ENCODE peak calls at places on chromosomes 7 and 10, in six cellular contexts. One of them, this sample, is unnamed.

GRCh38 chr7:106968160-106968559 is 76.3 kb upstream of the PRKAR2B start:
- DNase-seq in cardiac muscle cell: no peak
- DNase-seq in adrenal gland: no peak
- DNase-seq in fibroblast of the aortic adventitia: no peak
- DNase-seq in mesothelial cell of epicardium: no peak
- DNase-seq in colonic mucosa: no peak
- DNase-seq in this sample: no peak

GRCh38 chr7:55348502-55348901 is 16.6 kb upstream of the LANCL2 start:
- DNase-seq in cardiac muscle cell: peak; percentile 44
- DNase-seq in adrenal gland: no peak
- DNase-seq in fibroblast of the aortic adventitia: peak; percentile 70
- DNase-seq in mesothelial cell of epicardium: no peak
- DNase-seq in colonic mucosa: no peak
- DNase-seq in this sample: no peak

GRCh38 chr7:1452205-1452604 is 7.1 kb downstream of the MICALL2 start:
- DNase-seq in cardiac muscle cell: no peak
- DNase-seq in adrenal gland: no peak
- DNase-seq in fibroblast of the aortic adventitia: no peak
- DNase-seq in mesothelial cell of epicardium: no peak
- DNase-seq in colonic mucosa: no peak
- DNase-seq in this sample: peak; percentile 52

GRCh38 chr10:96417432-96417831 is 58.6 kb upstream of the OPALIN start:
- DNase-seq in cardiac muscle cell: peak; percentile 23
- DNase-seq in adrenal gland: no peak
- DNase-seq in fibroblast of the aortic adventitia: no peak
- DNase-seq in mesothelial cell of epicardium: no peak
- DNase-seq in colonic mucosa: peak; percentile 12
- DNase-seq in this sample: no peak

GRCh38 chr7:152867482-152867833 is 107.9 kb downstream of the ACTR3B start:
- DNase-seq in cardiac muscle cell: no peak
- DNase-seq in adrenal gland: no peak
- DNase-seq in fibroblast of the aortic adventitia: no peak
- DNase-seq in mesothelial cell of epicardium: no peak
- DNase-seq in colonic mucosa: no peak
- DNase-seq in this sample: no peak

GRCh38 chr10:76523215-76523614 is 1091.8 kb downstream of the LRMDA start:
- DNase-seq in cardiac muscle cell: no peak
- DNase-seq in adrenal gland: no peak
- DNase-seq in fibroblast of the aortic adventitia: peak; percentile 38
- DNase-seq in mesothelial cell of epicardium: no peak
- DNase-seq in colonic mucosa: no peak
- DNase-seq in this sample: no peak

GRCh38 chr10:132383751-132384181 is 13.2 kb upstream of the PWWP2B start:
- DNase-seq in cardiac muscle cell: no peak
- DNase-seq in adrenal gland: no peak
- DNase-seq in fibroblast of the aortic adventitia: no peak
- DNase-seq in mesothelial cell of epicardium: peak; percentile 16
- DNase-seq in colonic mucosa: no peak
- DNase-seq in this sample: no peak

GRCh38 chr7:98165827-98166667 is 45.2 kb upstream of the BHLHA15 start:
- DNase-seq in cardiac muscle cell: peak; percentile 37
- DNase-seq in adrenal gland: peak; percentile 75
- DNase-seq in fibroblast of the aortic adventitia: peak; percentile 17
- DNase-seq in mesothelial cell of epicardium: no peak
- DNase-seq in colonic mucosa: peak; percentile 78
- DNase-seq in this sample: peak; percentile 40

GRCh38 chr10:25206693-25207414 is 32.1 kb downstream of the GPR158 start:
- DNase-seq in cardiac muscle cell: peak; percentile 11
- DNase-seq in adrenal gland: no peak
- DNase-seq in fibroblast of the aortic adventitia: no peak
- DNase-seq in mesothelial cell of epicardium: no peak
- DNase-seq in colonic mucosa: no peak
- DNase-seq in this sample: no peak

GRCh38 chr7:113917840-113918239 is 969 bp downstream of the PPP1R3A start:
- DNase-seq in cardiac muscle cell: no peak
- DNase-seq in adrenal gland: no peak
- DNase-seq in fibroblast of the aortic adventitia: no peak
- DNase-seq in mesothelial cell of epicardium: no peak
- DNase-seq in colonic mucosa: no peak
- DNase-seq in this sample: no peak

GRCh38 chr7:113921363-113921762 is 2.6 kb upstream of the PPP1R3A start:
- DNase-seq in cardiac muscle cell: no peak
- DNase-seq in adrenal gland: no peak
- DNase-seq in fibroblast of the aortic adventitia: no peak
- DNase-seq in mesothelial cell of epicardium: no peak
- DNase-seq in colonic mucosa: no peak
- DNase-seq in this sample: no peak

GRCh38 chr7:113922049-113922448 is 3.2 kb upstream of the PPP1R3A start:
- DNase-seq in cardiac muscle cell: no peak
- DNase-seq in adrenal gland: no peak
- DNase-seq in fibroblast of the aortic adventitia: no peak
- DNase-seq in mesothelial cell of epicardium: no peak
- DNase-seq in colonic mucosa: no peak
- DNase-seq in this sample: no peak

GRCh38 chr7:113915991-113916390 is 2.8 kb downstream of the PPP1R3A start:
- DNase-seq in cardiac muscle cell: no peak
- DNase-seq in adrenal gland: no peak
- DNase-seq in fibroblast of the aortic adventitia: no peak
- DNase-seq in mesothelial cell of epicardium: no peak
- DNase-seq in colonic mucosa: no peak
- DNase-seq in this sample: no peak

DNA sequence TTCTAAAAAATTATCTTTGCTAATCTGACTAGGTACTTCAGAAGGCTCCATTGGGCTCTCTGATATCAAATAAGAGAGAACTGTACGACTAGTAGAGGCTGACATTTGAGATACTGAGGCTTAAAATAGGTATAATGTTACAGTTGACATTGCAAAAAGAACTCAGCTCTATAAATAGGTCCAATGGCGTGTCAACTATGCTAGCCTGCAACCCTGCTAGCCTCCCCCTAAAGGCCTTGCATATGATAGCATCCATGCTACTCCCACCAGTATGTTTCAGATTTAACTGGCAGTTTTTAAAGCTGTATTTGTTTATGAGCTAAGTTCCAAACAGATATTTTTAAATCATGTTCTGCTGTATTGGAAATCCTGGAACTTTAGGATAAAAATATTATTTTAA is at the start of gene PPP1R3A:
- DNase-seq in cardiac muscle cell: no peak
- DNase-seq in adrenal gland: no peak
- DNase-seq in fibroblast of the aortic adventitia: no peak
- DNase-seq in mesothelial cell of epicardium: no peak
- DNase-seq in colonic mucosa: no peak
- DNase-seq in this sample: no peak
- TF ChIP-seq CTCF in cardiac muscle cell: no peak
- TF ChIP-seq CTCF in adrenal gland: no peak
- TF ChIP-seq CTCF in fibroblast of the aortic adventitia: no peak
- TF ChIP-seq CTCF in mesothelial cell of epicardium: no peak
- TF ChIP-seq CTCF in colonic mucosa: no peak
- TF ChIP-seq CTCF in this sample: no peak

GRCh38 chr7:157558516-157558874 is 221.7 kb downstream of the DNAJB6 start:
- DNase-seq in cardiac muscle cell: no peak
- DNase-seq in adrenal gland: no peak
- DNase-seq in fibroblast of the aortic adventitia: no peak
- DNase-seq in mesothelial cell of epicardium: no peak
- DNase-seq in colonic mucosa: no peak
- DNase-seq in this sample: no peak

GRCh38 chr7:157556339-157556944 is 219.6 kb downstream of the DNAJB6 start:
- DNase-seq in cardiac muscle cell: no peak
- DNase-seq in adrenal gland: no peak
- DNase-seq in fibroblast of the aortic adventitia: no peak
- DNase-seq in mesothelial cell of epicardium: no peak
- DNase-seq in colonic mucosa: no peak
- DNase-seq in this sample: no peak

GRCh38 chr7:157555921-157556320 is 219.1 kb downstream of the DNAJB6 start:
- DNase-seq in cardiac muscle cell: no peak
- DNase-seq in adrenal gland: no peak
- DNase-seq in fibroblast of the aortic adventitia: no peak
- DNase-seq in mesothelial cell of epicardium: no peak
- DNase-seq in colonic mucosa: no peak
- DNase-seq in this sample: no peak

GRCh38 chr7:157558061-157558460 is 221.3 kb downstream of the DNAJB6 start:
- DNase-seq in cardiac muscle cell: no peak
- DNase-seq in adrenal gland: no peak
- DNase-seq in fibroblast of the aortic adventitia: no peak
- DNase-seq in mesothelial cell of epicardium: no peak
- DNase-seq in colonic mucosa: no peak
- DNase-seq in this sample: no peak

GRCh38 chr7:157557263-157557662 is 220.5 kb downstream of the DNAJB6 start:
- DNase-seq in cardiac muscle cell: no peak
- DNase-seq in adrenal gland: no peak
- DNase-seq in fibroblast of the aortic adventitia: no peak
- DNase-seq in mesothelial cell of epicardium: no peak
- DNase-seq in colonic mucosa: no peak
- DNase-seq in this sample: no peak
- TF ChIP-seq CTCF in cardiac muscle cell: no peak
- TF ChIP-seq CTCF in adrenal gland: no peak
- TF ChIP-seq CTCF in fibroblast of the aortic adventitia: no peak
- TF ChIP-seq CTCF in mesothelial cell of epicardium: no peak
- TF ChIP-seq CTCF in colonic mucosa: no peak
- TF ChIP-seq CTCF in this sample: no peak

DNA sequence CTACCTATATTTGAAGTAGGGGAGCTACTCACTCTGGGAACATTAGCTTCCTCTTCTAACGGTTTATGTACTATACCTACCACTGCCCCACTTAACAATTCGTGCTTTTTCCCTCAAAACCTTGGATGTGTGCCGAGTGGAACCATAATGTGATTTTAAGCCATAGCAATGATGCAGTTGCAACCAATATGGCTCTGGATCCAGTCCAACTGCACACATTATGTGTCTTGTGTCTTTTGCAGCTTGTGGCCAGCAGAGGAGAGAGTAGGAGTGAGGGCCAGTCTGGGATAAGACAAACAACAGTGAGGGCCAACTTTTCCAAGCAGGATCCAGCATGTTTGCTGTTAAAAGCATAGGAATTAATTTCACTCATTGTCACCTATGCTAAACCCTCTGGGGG is 170.7 kb downstream of the GATA3 start:
- DNase-seq in cardiac muscle cell: no peak
- DNase-seq in adrenal gland: no peak
- DNase-seq in fibroblast of the aortic adventitia: no peak
- DNase-seq in mesothelial cell of epicardium: no peak
- DNase-seq in colonic mucosa: no peak
- DNase-seq in this sample: no peak
- TF ChIP-seq CTCF in cardiac muscle cell: no peak
- TF ChIP-seq CTCF in adrenal gland: no peak
- TF ChIP-seq CTCF in fibroblast of the aortic adventitia: no peak
- TF ChIP-seq CTCF in mesothelial cell of epicardium: no peak
- TF ChIP-seq CTCF in colonic mucosa: no peak
- TF ChIP-seq CTCF in this sample: no peak

GRCh38 chr7:2566890-2567662 is 8.3 kb downstream of the IQCE start:
- DNase-seq in cardiac muscle cell: no peak
- DNase-seq in adrenal gland: no peak
- DNase-seq in fibroblast of the aortic adventitia: peak; percentile 43
- DNase-seq in mesothelial cell of epicardium: no peak
- DNase-seq in colonic mucosa: peak; percentile 52
- DNase-seq in this sample: no peak
- TF ChIP-seq CTCF in cardiac muscle cell: no peak
- TF ChIP-seq CTCF in adrenal gland: no peak
- TF ChIP-seq CTCF in fibroblast of the aortic adventitia: no peak
- TF ChIP-seq CTCF in mesothelial cell of epicardium: no peak
- TF ChIP-seq CTCF in colonic mucosa: no peak
- TF ChIP-seq CTCF in this sample: no peak

GRCh38 chr10:104317195-104318095 is 20.8 kb downstream of the ITPRIP start:
- DNase-seq in cardiac muscle cell: peak; percentile 73
- DNase-seq in adrenal gland: no peak
- DNase-seq in fibroblast of the aortic adventitia: peak; percentile 90
- DNase-seq in mesothelial cell of epicardium: no peak
- DNase-seq in colonic mucosa: no peak
- DNase-seq in this sample: no peak
- TF ChIP-seq CTCF in cardiac muscle cell: no peak
- TF ChIP-seq CTCF in adrenal gland: no peak
- TF ChIP-seq CTCF in fibroblast of the aortic adventitia: no peak
- TF ChIP-seq CTCF in mesothelial cell of epicardium: no peak
- TF ChIP-seq CTCF in colonic mucosa: no peak
- TF ChIP-seq CTCF in this sample: no peak

DNA sequence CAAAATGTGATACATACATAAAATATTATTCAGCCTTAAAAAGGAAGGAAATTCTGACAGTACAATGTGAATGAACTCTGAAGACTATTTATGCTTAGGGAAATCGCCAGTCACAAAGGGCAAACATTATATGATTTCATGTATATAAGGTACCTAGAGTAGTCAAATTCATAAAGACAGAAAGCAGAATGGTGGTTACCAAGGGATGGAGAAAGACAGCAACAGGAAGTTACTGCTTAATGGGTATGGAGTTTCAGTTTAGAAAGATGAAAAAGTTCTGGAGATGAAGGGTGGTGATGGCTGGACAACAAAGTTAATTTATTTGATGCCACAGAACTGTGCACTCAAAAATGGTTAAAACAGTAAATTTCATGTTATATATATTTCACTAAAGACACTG is 9.6 kb downstream of the ARHGAP12 start:
- DNase-seq in cardiac muscle cell: no peak
- DNase-seq in adrenal gland: no peak
- DNase-seq in fibroblast of the aortic adventitia: no peak
- DNase-seq in mesothelial cell of epicardium: no peak
- DNase-seq in colonic mucosa: no peak
- DNase-seq in this sample: no peak
- TF ChIP-seq CTCF in cardiac muscle cell: no peak
- TF ChIP-seq CTCF in adrenal gland: no peak
- TF ChIP-seq CTCF in fibroblast of the aortic adventitia: no peak
- TF ChIP-seq CTCF in mesothelial cell of epicardium: no peak
- TF ChIP-seq CTCF in colonic mucosa: no peak
- TF ChIP-seq CTCF in this sample: no peak

This sample was measured in neural crest cell.